ENCODE peak calls at places on chromosomes 3 and 15, in seven cellular contexts. C is PC-3; F is NCI-H2171; V is cardiac muscle cell; E is stimulated activated CD4-positive, alpha-beta T cell treated with anti-CD3 and anti-CD28 coated beads, Interleukin-1b, Interleukin-23, amount 100 ng/mL, for 24 hours; N is hepatocyte; H is GM12865. D is an unnamed sample.

GRCh38 chr3:183353421-183353820 is 75.0 kb downstream of the MCF2L2 start:
- DNase-seq in H (no peak), V (no peak), N (no peak), C (no peak), F (no peak), E (no peak), D (no peak)

GRCh38 chr15:98085003-98085639 is 124.6 kb downstream of the ARRDC4 start:
- DNase-seq in N (peak), F (no peak), V (peak), H (peak), E (no peak), C (peak), D (peak)

GRCh38 chr15:66848116-66848515 is 146.1 kb downstream of the SMAD6 start:
- DNase-seq in N (no peak), F (no peak), V (no peak), E (no peak), H (no peak), C (no peak), D (no peak)

GRCh38 chr15:25882466-25882865 is 19.3 kb upstream of the ATP10A start:
- DNase-seq in V (no peak), N (no peak), C (peak), H (no peak), F (no peak), E (no peak), D (no peak)

GRCh38 chr3:73511555-73511954 is 113.2 kb downstream of the PDZRN3 start:
- DNase-seq in N (no peak), F (no peak), H (no peak), E (no peak), C (no peak), V (no peak), D (no peak)

GRCh38 chr3:48684480-48685143 is 1.1 kb downstream of the NCKIPSD start:
- DNase-seq in F (no peak), V (no peak), H (no peak), C (no peak), N (no peak), E (no peak), D (no peak)

GRCh38 chr15:26442680-26443079 is 330.2 kb downstream of the GABRB3 start:
- DNase-seq in E (no peak), F (no peak), V (no peak), N (no peak), C (no peak), H (no peak), D (no peak)

GRCh38 chr15:82663186-82663600 is 16.0 kb upstream of the CPEB1 start:
- DNase-seq in N (peak), F (no peak), V (peak), H (peak), E (no peak), C (peak), D (peak)

GRCh38 chr15:71443538-71443937 is 328.3 kb downstream of the THSD4 start:
- DNase-seq in V (peak), E (peak), F (peak), N (peak), C (peak), H (peak), D (no peak)

GRCh38 chr15:65611888-65612615 is 1.1 kb upstream of the INTS14 start:
- DNase-seq in V (no peak), H (peak), F (no peak), E (no peak), C (no peak), N (no peak), D (no peak)

GRCh38 chr3:186143280-186143679 is 34.4 kb upstream of the ETV5 start:
- DNase-seq in H (no peak), V (no peak), F (no peak), C (no peak), E (no peak), N (no peak), D (no peak)

GRCh38 chr3:128504533-128504915 is 11.5 kb upstream of the GATA2 start:
- DNase-seq in F (no peak), E (no peak), V (no peak), C (no peak), N (no peak), H (no peak), D (no peak)

GRCh38 chr3:81947359-81947758 is 185.9 kb upstream of the GBE1 start:
- DNase-seq in F (no peak), N (no peak), E (no peak), V (no peak), C (peak), H (no peak), D (no peak)

GRCh38 chr3:76886761-76887500 is 153.0 kb upstream of the ROBO2 start:
- DNase-seq in V (no peak), E (no peak), N (no peak), F (no peak), C (no peak), H (no peak), D (no peak)

GRCh38 chr3:86245360-86245759 is 745.6 kb downstream of the VGLL3 start:
- DNase-seq in H (no peak), N (peak), F (no peak), C (peak), V (peak), E (no peak), D (no peak)

GRCh38 chr3:157544501-157545139 is 41.4 kb upstream of the VEPH1 start:
- DNase-seq in V (no peak), H (no peak), N (no peak), E (no peak), C (no peak), F (no peak), D (no peak)

GRCh38 chr3:102129774-102130608 is 280.7 kb downstream of the NFKBIZ start:
- DNase-seq in V (no peak), F (no peak), H (no peak), N (peak), C (peak), E (no peak), D (no peak)

GRCh38 chr3:48451270-48451669 is 4.7 kb downstream of the ATRIP start:
- DNase-seq in V (no peak), N (no peak), F (no peak), C (no peak), E (no peak), H (no peak), D (no peak)

GRCh38 chr3:197520311-197521276 is 35.2 kb downstream of the BDH1 start:
- DNase-seq in H (no peak), F (peak), C (peak), N (peak), E (no peak), V (no peak), D (peak)

GRCh38 chr3:183178833-183179549 is 16.5 kb upstream of the LAMP3 start:
- DNase-seq in E (no peak), V (peak), C (peak), H (peak), N (peak), F (peak), D (peak)

GRCh38 chr3:125058959-125059358 is 3.2 kb upstream of the HEG1 start:
- DNase-seq in E (no peak), N (no peak), V (no peak), F (no peak), H (no peak), C (no peak), D (no peak)

GRCh38 chr15:91622676-91623342 is 230.7 kb upstream of the SLCO3A1 start:
- DNase-seq in E (no peak), F (no peak), V (no peak), N (no peak), H (no peak), C (no peak), D (no peak)

GRCh38 chr15:69225355-69226027 is 65.1 kb downstream of the GLCE start:
- DNase-seq in F (no peak), V (peak), E (no peak), C (peak), H (peak), N (peak), D (no peak)

GRCh38 chr15:75201609-75202250 is at the start of gene C15orf39:
- DNase-seq in N (peak), V (peak), F (peak), E (peak), C (peak), H (peak), D (peak)

GRCh38 chr3:197430961-197431910 is 124.5 kb downstream of the BDH1 start:
- DNase-seq in H (no peak), E (no peak), N (no peak), F (no peak), C (no peak), V (no peak), D (no peak)

GRCh38 chr3:106765342-106765741 is 611.9 kb upstream of the CCDC54 start:
- DNase-seq in F (no peak), N (no peak), V (no peak), C (peak), E (no peak), H (no peak), D (no peak)

GRCh38 chr3:13115616-13115910 is 42.3 kb upstream of the IQSEC1 start:
- DNase-seq in E (no peak), V (no peak), H (no peak), F (no peak), C (no peak), N (no peak), D (no peak)